ENCODE peak calls at places on chromosome 6, in five cellular contexts. T, K, Z, H and E are unnamed samples.

GRCh38 chr6:134437376-134437775 is 119.5 kb upstream of the SGK1 start:
- DNase-seq in T (no peak), H (no peak), Z (no peak), K (no peak), E (peak; percentile 67)

GRCh38 chr6:30821862-30822784 is 62.2 kb upstream of the DDR1 start:
- DNase-seq in Z (peak; percentile 41), T (no peak), K (peak; percentile 63), H (no peak), E (peak; percentile 74)

GRCh38 chr6:8195714-8196104 is 93.4 kb upstream of the EEF1E1 start:
- DNase-seq in T (no peak), Z (no peak), K (no peak), H (no peak), E (no peak)

GRCh38 chr6:53741417-53741816 is 53.4 kb upstream of the LRRC1 start:
- DNase-seq in T (no peak), H (no peak), Z (no peak), K (no peak), E (no peak)

GRCh38 chr6:15274696-15275387 is 29.0 kb downstream of the JARID2 start:
- DNase-seq in K (no peak), H (no peak), T (no peak), Z (no peak), E (peak; percentile 42)

GRCh38 chr6:16504608-16505007 is 256.7 kb downstream of the ATXN1 start:
- DNase-seq in H (no peak), K (no peak), T (no peak), Z (no peak), E (no peak)

GRCh38 chr6:3758842-3759144 is 7.3 kb upstream of the PXDC1 start:
- DNase-seq in T (no peak), H (no peak), Z (no peak), K (no peak), E (no peak)

GRCh38 chr6:108186226-108186625 is 20.4 kb downstream of the NR2E1 start:
- DNase-seq in T (no peak), Z (no peak), K (no peak), H (no peak), E (no peak)

GRCh38 chr6:84597238-84597875 is 167.0 kb downstream of the TBX18 start:
- DNase-seq in H (no peak), K (no peak), Z (no peak), T (no peak), E (peak; percentile 47)

GRCh38 chr6:14055541-14055940 is 62.0 kb upstream of the CD83 start:
- DNase-seq in Z (no peak), H (no peak), K (no peak), T (no peak), E (no peak)

GRCh38 chr6:16872543-16873230 is 111.4 kb upstream of the ATXN1 start:
- DNase-seq in Z (no peak), T (no peak), H (no peak), K (no peak), E (no peak)

GRCh38 chr6:52284131-52284459 is 447 bp downstream of the MCM3 start:
- DNase-seq in K (peak; percentile 29), Z (no peak), H (peak; percentile 22), T (peak; percentile 92), E (peak; percentile 31)

GRCh38 chr6:109069746-109070145 is 24.9 kb downstream of the SESN1 start:
- DNase-seq in K (no peak), H (no peak), Z (no peak), T (no peak), E (peak; percentile 42)

GRCh38 chr6:34005845-34006644 is 139.8 kb downstream of the GRM4 start:
- DNase-seq in K (no peak), Z (no peak), T (peak; percentile 74), H (no peak), E (no peak)

GRCh38 chr6:152401978-152402377 is 235.2 kb downstream of the SYNE1 start:
- DNase-seq in H (no peak), Z (no peak), T (no peak), K (peak; percentile 68), E (peak; percentile 33)

GRCh38 chr6:129980821-129981220 is 37.6 kb upstream of the L3MBTL3 start:
- DNase-seq in H (no peak), Z (no peak), T (no peak), K (no peak), E (no peak)

GRCh38 chr6:16705403-16705993 is 55.8 kb downstream of the ATXN1 start:
- DNase-seq in H (no peak), K (no peak), T (no peak), Z (no peak), E (no peak)

GRCh38 chr6:138434915-138435314 is 30.9 kb downstream of the HEBP2 start:
- DNase-seq in K (no peak), T (no peak), H (no peak), Z (no peak), E (no peak)

GRCh38 chr6:100261486-100261885 is 203.2 kb downstream of the SIM1 start:
- DNase-seq in H (no peak), T (no peak), Z (no peak), K (no peak), E (no peak)

GRCh38 chr6:155693573-155694428 is 238.2 kb upstream of the NOX3 start:
- DNase-seq in H (no peak), K (no peak), T (no peak), Z (no peak), E (no peak)

GRCh38 chr6:42629845-42630244 is 66.0 kb downstream of the UBR2 start:
- DNase-seq in Z (no peak), H (no peak), K (no peak), T (no peak), E (no peak)

GRCh38 chr6:146433881-146434741 is 109.5 kb upstream of the RAB32 start:
- DNase-seq in T (peak; percentile 76), Z (no peak), K (no peak), H (peak; percentile 17), E (peak; percentile 4)

GRCh38 chr6:113668712-113669408 is 188.3 kb upstream of the MARCKS start:
- DNase-seq in K (no peak), Z (no peak), H (no peak), T (no peak), E (peak; percentile 59)

GRCh38 chr6:33962186-33962585 is 158.4 kb upstream of the MLN start:
- DNase-seq in Z (no peak), T (peak; percentile 38), K (no peak), H (no peak), E (peak; percentile 5)

GRCh38 chr6:85405175-85405852 is 44.6 kb upstream of the NT5E start:
- DNase-seq in K (no peak), Z (no peak), H (peak; percentile 38), T (no peak), E (no peak)

GRCh38 chr6:33672808-33673207 is 38.7 kb downstream of the UQCC2 start:
- DNase-seq in K (peak; percentile 94), H (peak; percentile 65), T (peak; percentile 88), Z (no peak), E (peak; percentile 97)

GRCh38 chr6:90286884-90287488 is 9.7 kb downstream of the BACH2 start:
- DNase-seq in K (no peak), T (peak; percentile 97), H (peak; percentile 20), Z (no peak), E (peak; percentile 38)

GRCh38 chr6:53931086-53931485 is 136.3 kb downstream of the LRRC1 start:
- DNase-seq in K (no peak), H (no peak), Z (no peak), T (no peak), E (no peak)

GRCh38 chr6:37171141-37171969 is 1.4 kb downstream of the PIM1 start:
- DNase-seq in H (peak; percentile 44), T (peak; percentile 67), Z (peak; percentile 57), K (no peak), E (no peak)